ENCODE peak calls at places on chromosome 7, in eight cellular contexts. J is GM12865; Q is T-helper 2 cell; X is CD8-positive, alpha-beta T cell; Y is A172; B is NCI-H345; G is activated T-helper 1 cell treated with Interleukin-2 at 50 U/mL for 16 hours; C is M059J. M is an unnamed sample.

GRCh38 chr7:39910108-39910869 is 39.8 kb upstream of the CDK13 start:
- DNase-seq in Q (no peak), X (no peak), Y (no peak), J (no peak), G (no peak), C (no peak), B (no peak), M (no peak)

GRCh38 chr7:138898255-138898654 is 82.9 kb downstream of the KIAA1549 start:
- DNase-seq in X (peak), Q (no peak), B (no peak), C (peak), Y (peak), G (no peak), J (peak), M (no peak)

GRCh38 chr7:70694357-70694908 is 437.5 kb upstream of the GALNT17 start:
- DNase-seq in J (peak), X (no peak), C (peak), Y (peak), G (no peak), Q (no peak), B (peak), M (peak)

GRCh38 chr7:154919324-154920222 is 83.4 kb downstream of the PAXIP1 start:
- DNase-seq in B (no peak), C (no peak), G (no peak), X (no peak), Q (no peak), J (no peak), Y (no peak), M (no peak)

GRCh38 chr7:57876-58275 is 134.5 kb upstream of the FAM20C start:
- DNase-seq in B (no peak), G (no peak), J (no peak), Q (no peak), C (no peak), X (no peak), Y (no peak), M (no peak)

GRCh38 chr7:25752169-25752568 is 399.8 kb upstream of the NFE2L3 start:
- DNase-seq in X (no peak), G (no peak), C (peak), J (no peak), Q (no peak), Y (no peak), B (no peak), M (no peak)

GRCh38 chr7:25624837-25625236 is 396.6 kb upstream of the NPVF start:
- DNase-seq in X (no peak), C (no peak), B (no peak), J (no peak), Q (no peak), Y (no peak), G (no peak), M (no peak)

GRCh38 chr7:7570584-7570983 is 3.9 kb downstream of the MIOS start:
- DNase-seq in B (no peak), X (no peak), J (peak), Y (no peak), C (no peak), Q (no peak), G (no peak), M (no peak)

GRCh38 chr7:158809596-158809995 is 19.7 kb downstream of the ESYT2 start:
- DNase-seq in Q (no peak), Y (peak), J (peak), G (no peak), B (no peak), X (no peak), C (peak), M (no peak)

GRCh38 chr7:27235387-27236052 is 7.1 kb upstream of the EVX1 start:
- DNase-seq in Y (peak), J (peak), C (peak), G (no peak), Q (no peak), X (no peak), B (peak), M (no peak)

GRCh38 chr7:83469076-83469475 is 179.9 kb downstream of the SEMA3E start:
- DNase-seq in X (no peak), J (no peak), Q (no peak), C (peak), B (no peak), G (no peak), Y (peak), M (no peak)

GRCh38 chr7:38424750-38425463 is 151.5 kb upstream of the TARP start:
- DNase-seq in B (no peak), X (no peak), G (no peak), C (no peak), Q (no peak), Y (no peak), J (no peak), M (no peak)

M was measured in CD8-positive, alpha-beta memory T cell.